ENCODE peak calls at places on chromosomes 16 and 17, in six cellular contexts. U is psoas muscle, I is stomach, N is spleen, E is pancreas, G is RWPE1. M is an unnamed sample.

GRCh38 chr17:28963841-28964240 is 12.5 kb upstream of the PHF12 start:
- DNase-seq in U (peak), I (no peak), N (peak), E (peak), G (no peak), M (no peak)

GRCh38 chr17:50421308-50422031 is 4.5 kb upstream of the ACSF2 start:
- DNase-seq in U (no peak), I (no peak), N (no peak), E (no peak), G (no peak), M (no peak)

GRCh38 chr17:8250101-8250500 is 1.0 kb downstream of the PFAS start:
- DNase-seq in U (no peak), I (no peak), N (no peak), E (no peak), G (no peak), M (no peak)

GRCh38 chr17:20999044-20999573 is 43.7 kb downstream of the USP22 start:
- DNase-seq in U (peak), I (no peak), N (peak), E (no peak), G (no peak), M (no peak)

GRCh38 chr16:65510850-65511249 is 389.0 kb upstream of the CDH11 start:
- DNase-seq in U (no peak), I (no peak), N (no peak), E (no peak), G (no peak), M (no peak)

GRCh38 chr16:87821346-87822001 is 47.8 kb downstream of the SLC7A5 start:
- DNase-seq in U (no peak), I (no peak), N (no peak), E (no peak), G (no peak), M (no peak)

GRCh38 chr16:88004391-88004790 is 53.2 kb downstream of the BANP start:
- DNase-seq in U (no peak), I (no peak), N (no peak), E (no peak), G (no peak), M (no peak)

GRCh38 chr16:69717066-69717465 is 9.3 kb downstream of the NQO1 start:
- DNase-seq in U (no peak), I (no peak), N (no peak), E (no peak), G (no peak), M (no peak)

GRCh38 chr16:51313204-51313603 is 162.1 kb upstream of the SALL1 start:
- DNase-seq in U (no peak), I (no peak), N (no peak), E (no peak), G (no peak), M (no peak)

GRCh38 chr17:61396586-61397085 is 3.0 kb upstream of the TBX2 start:
- DNase-seq in U (no peak), I (no peak), N (no peak), E (peak), G (no peak), M (no peak)

GRCh38 chr17:15913826-15914225 is 31.1 kb upstream of the ADORA2B start:
- DNase-seq in U (no peak), I (no peak), N (no peak), E (peak), G (no peak), M (no peak)

GRCh38 chr16:30377050-30377811 is 2.6 kb downstream of the MYL11 start:
- DNase-seq in U (no peak), I (no peak), N (no peak), E (no peak), G (no peak), M (no peak)

GRCh38 chr16:27684047-27684446 is 134.1 kb downstream of the KATNIP start:
- DNase-seq in U (no peak), I (no peak), N (no peak), E (no peak), G (no peak), M (no peak)

GRCh38 chr16:85560932-85561247 is 52.2 kb upstream of the GSE1 start:
- DNase-seq in U (no peak), I (no peak), N (no peak), E (no peak), G (no peak), M (no peak)
- H3K27ac ChIP-seq in U (peak), I (peak), N (peak), E (no peak), G (no peak), M (no peak)

GRCh38 chr16:79098897-79099296 is 501.6 kb downstream of the MAF start:
- DNase-seq in U (no peak), I (no peak), N (no peak), E (no peak), G (no peak), M (no peak)

GRCh38 chr16:79099701-79100100 is 500.8 kb downstream of the MAF start:
- DNase-seq in U (no peak), I (no peak), N (no peak), E (no peak), G (no peak), M (no peak)

GRCh38 chr16:79097090-79097489 is 503.4 kb downstream of the MAF start:
- DNase-seq in U (no peak), I (no peak), N (no peak), E (no peak), G (no peak), M (no peak)

GRCh38 chr16:79097781-79098180 is 502.8 kb downstream of the MAF start:
- DNase-seq in U (no peak), I (no peak), N (no peak), E (no peak), G (no peak), M (no peak)

GRCh38 chr16:79100456-79100855 is 500.1 kb downstream of the MAF start:
- DNase-seq in U (no peak), I (no peak), N (no peak), E (no peak), G (no peak), M (no peak)
- H3K27ac ChIP-seq in U (no peak), I (no peak), N (no peak), E (no peak), G (no peak), M (no peak)

GRCh38 chr17:1366234-1366633 is 33.8 kb downstream of the YWHAE start:
- DNase-seq in U (no peak), I (no peak), N (no peak), E (no peak), G (no peak), M (no peak)
- H3K27ac ChIP-seq in U (peak), I (no peak), N (peak), E (no peak), G (peak), M (no peak)

GRCh38 chr16:4688674-4689045 is 4.7 kb upstream of the NUDT16L1 start:
- DNase-seq in U (no peak), I (no peak), N (peak), E (peak), G (no peak), M (no peak)
- H3K27ac ChIP-seq in U (peak), I (no peak), N (peak), E (no peak), G (peak), M (no peak)

GRCh38 chr16:71672125-71672524 is 46.1 kb downstream of the MARVELD3 start:
- DNase-seq in U (no peak), I (no peak), N (no peak), E (no peak), G (no peak), M (no peak)
- H3K27ac ChIP-seq in U (no peak), I (no peak), N (no peak), E (no peak), G (no peak), M (no peak)

GRCh38 chr16:7590934-7591333 is 258.3 kb downstream of the RBFOX1 start:
- DNase-seq in U (no peak), I (no peak), N (no peak), E (no peak), G (no peak), M (no peak)
- H3K27ac ChIP-seq in U (no peak), I (no peak), N (no peak), E (no peak), G (no peak), M (no peak)

DNA sequence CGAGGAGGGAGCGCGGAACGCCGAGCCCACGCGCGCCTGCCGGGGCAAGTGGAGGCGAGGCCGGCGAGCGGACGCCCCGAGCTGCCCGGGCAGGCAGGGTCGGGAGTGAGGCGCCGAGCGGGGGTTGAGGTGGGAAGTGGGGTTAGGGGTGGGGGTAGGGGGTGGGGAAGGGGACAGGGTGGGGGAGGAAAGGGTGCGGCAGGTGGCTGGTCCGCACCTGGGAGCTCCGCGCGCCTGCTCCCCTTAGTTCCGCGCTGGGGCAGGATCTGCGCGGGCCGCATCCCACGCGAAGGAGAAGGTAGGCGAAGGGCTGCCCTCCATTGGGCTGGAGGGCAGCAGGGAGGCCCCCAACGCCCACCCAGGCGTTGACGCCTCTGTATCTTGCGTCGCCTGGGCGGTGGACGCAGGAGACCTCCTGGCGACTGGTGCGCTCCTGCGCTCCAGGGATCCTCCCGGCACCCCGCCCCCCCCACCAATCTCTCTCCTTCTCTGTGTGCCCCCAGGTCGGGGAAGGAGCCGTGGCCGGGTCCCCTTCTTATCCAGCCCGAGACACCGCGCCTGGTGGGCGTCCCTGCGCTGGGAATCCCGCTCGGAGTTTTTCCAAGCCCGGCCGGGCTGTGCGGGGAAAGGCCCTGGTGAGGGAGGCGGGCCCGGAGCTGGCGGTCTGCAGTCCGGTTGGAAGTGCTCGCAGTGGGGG is 51.3 kb upstream of the AMZ2 start:
- DNase-seq in U (no peak), I (no peak), N (no peak), E (no peak), G (no peak), M (no peak)
- H3K27ac ChIP-seq in U (no peak), I (no peak), N (peak), E (no peak), G (no peak), M (no peak)

GRCh38 chr17:7114241-7114874 is at the start of gene ASGR2:
- DNase-seq in U (no peak), I (no peak), N (no peak), E (no peak), G (no peak), M (no peak)
- H3K27ac ChIP-seq in U (no peak), I (no peak), N (peak), E (no peak), G (no peak), M (no peak)

M was measured in heart right ventricle.